ENCODE peak calls at places on chromosome 6, in eight cellular contexts. One of them, this sample, is unnamed.

GRCh38 chr6:135270676-135271536 is 89.8 kb downstream of the MYB start:
- DNase-seq in left ventricle myocardium inferior: no peak
- DNase-seq in neural progenitor cell: no peak
- DNase-seq in sigmoid colon: no peak
- DNase-seq in fibroblast of lung: no peak
- DNase-seq in CD8-positive, alpha-beta memory T cell: no peak
- DNase-seq in right cardiac atrium: no peak
- DNase-seq in RWPE1: peak
- DNase-seq in this sample: no peak

GRCh38 chr6:42817910-42818309 is 36.1 kb downstream of the BICRAL start:
- DNase-seq in neural progenitor cell: no peak
- DNase-seq in sigmoid colon: no peak
- DNase-seq in left ventricle myocardium inferior: no peak
- DNase-seq in right cardiac atrium: no peak
- DNase-seq in RWPE1: no peak
- DNase-seq in fibroblast of lung: no peak
- DNase-seq in CD8-positive, alpha-beta memory T cell: no peak
- DNase-seq in this sample: no peak

GRCh38 chr6:137155830-137156229 is 17.6 kb downstream of the IL22RA2 start:
- DNase-seq in right cardiac atrium: no peak
- DNase-seq in left ventricle myocardium inferior: no peak
- DNase-seq in sigmoid colon: no peak
- DNase-seq in CD8-positive, alpha-beta memory T cell: peak
- DNase-seq in RWPE1: peak
- DNase-seq in fibroblast of lung: peak
- DNase-seq in neural progenitor cell: no peak
- DNase-seq in this sample: peak

GRCh38 chr6:136226027-136226673 is 24.0 kb downstream of the MTFR2 start:
- DNase-seq in sigmoid colon: peak
- DNase-seq in left ventricle myocardium inferior: peak
- DNase-seq in right cardiac atrium: peak
- DNase-seq in neural progenitor cell: peak
- DNase-seq in CD8-positive, alpha-beta memory T cell: peak
- DNase-seq in RWPE1: peak
- DNase-seq in fibroblast of lung: peak
- DNase-seq in this sample: peak

GRCh38 chr6:30361661-30362060 is 16.7 kb downstream of the RPP21 start:
- DNase-seq in RWPE1: no peak
- DNase-seq in neural progenitor cell: no peak
- DNase-seq in sigmoid colon: no peak
- DNase-seq in right cardiac atrium: no peak
- DNase-seq in left ventricle myocardium inferior: no peak
- DNase-seq in fibroblast of lung: no peak
- DNase-seq in CD8-positive, alpha-beta memory T cell: no peak
- DNase-seq in this sample: no peak

GRCh38 chr6:72952808-72953630 is 272.3 kb downstream of the KHDC1L start:
- DNase-seq in neural progenitor cell: no peak
- DNase-seq in fibroblast of lung: peak
- DNase-seq in sigmoid colon: no peak
- DNase-seq in right cardiac atrium: no peak
- DNase-seq in RWPE1: peak
- DNase-seq in left ventricle myocardium inferior: no peak
- DNase-seq in CD8-positive, alpha-beta memory T cell: no peak
- DNase-seq in this sample: no peak

GRCh38 chr6:135922746-135923145 is 71.2 kb downstream of the PDE7B start:
- DNase-seq in right cardiac atrium: peak
- DNase-seq in RWPE1: no peak
- DNase-seq in sigmoid colon: peak
- DNase-seq in left ventricle myocardium inferior: peak
- DNase-seq in CD8-positive, alpha-beta memory T cell: no peak
- DNase-seq in neural progenitor cell: no peak
- DNase-seq in fibroblast of lung: peak
- DNase-seq in this sample: no peak

GRCh38 chr6:95091823-95092436 is 485.4 kb upstream of the MANEA start:
- DNase-seq in fibroblast of lung: peak
- DNase-seq in neural progenitor cell: peak
- DNase-seq in right cardiac atrium: no peak
- DNase-seq in RWPE1: peak
- DNase-seq in CD8-positive, alpha-beta memory T cell: no peak
- DNase-seq in left ventricle myocardium inferior: no peak
- DNase-seq in sigmoid colon: no peak
- DNase-seq in this sample: no peak

GRCh38 chr6:62262283-62262682 is 23.7 kb downstream of the KHDRBS2 start:
- DNase-seq in neural progenitor cell: no peak
- DNase-seq in fibroblast of lung: no peak
- DNase-seq in right cardiac atrium: no peak
- DNase-seq in CD8-positive, alpha-beta memory T cell: no peak
- DNase-seq in RWPE1: no peak
- DNase-seq in sigmoid colon: no peak
- DNase-seq in left ventricle myocardium inferior: no peak
- DNase-seq in this sample: no peak

GRCh38 chr6:30914854-30915590 is 984 bp downstream of the VARS2 start:
- DNase-seq in neural progenitor cell: no peak
- DNase-seq in left ventricle myocardium inferior: no peak
- DNase-seq in RWPE1: no peak
- DNase-seq in right cardiac atrium: no peak
- DNase-seq in sigmoid colon: no peak
- DNase-seq in CD8-positive, alpha-beta memory T cell: peak
- DNase-seq in fibroblast of lung: no peak
- DNase-seq in this sample: no peak

GRCh38 chr6:30007132-30007764 is 53.8 kb upstream of the POLR1H start:
- DNase-seq in sigmoid colon: peak
- DNase-seq in CD8-positive, alpha-beta memory T cell: peak
- DNase-seq in fibroblast of lung: no peak
- DNase-seq in right cardiac atrium: peak
- DNase-seq in neural progenitor cell: peak
- DNase-seq in left ventricle myocardium inferior: peak
- DNase-seq in RWPE1: no peak
- DNase-seq in this sample: peak

GRCh38 chr6:77326029-77326428 is 137.3 kb downstream of the HTR1B start:
- DNase-seq in neural progenitor cell: no peak
- DNase-seq in sigmoid colon: no peak
- DNase-seq in RWPE1: no peak
- DNase-seq in right cardiac atrium: no peak
- DNase-seq in fibroblast of lung: peak
- DNase-seq in CD8-positive, alpha-beta memory T cell: no peak
- DNase-seq in left ventricle myocardium inferior: no peak
- DNase-seq in this sample: no peak

GRCh38 chr6:113122060-113122459 is 735.1 kb upstream of the MARCKS start:
- DNase-seq in right cardiac atrium: peak
- DNase-seq in RWPE1: peak
- DNase-seq in CD8-positive, alpha-beta memory T cell: no peak
- DNase-seq in neural progenitor cell: peak
- DNase-seq in left ventricle myocardium inferior: no peak
- DNase-seq in sigmoid colon: no peak
- DNase-seq in fibroblast of lung: peak
- DNase-seq in this sample: no peak

GRCh38 chr6:52534966-52535390 is 41.9 kb downstream of the TRAM2 start:
- DNase-seq in right cardiac atrium: no peak
- DNase-seq in left ventricle myocardium inferior: no peak
- DNase-seq in sigmoid colon: no peak
- DNase-seq in neural progenitor cell: no peak
- DNase-seq in CD8-positive, alpha-beta memory T cell: peak
- DNase-seq in fibroblast of lung: no peak
- DNase-seq in RWPE1: no peak
- DNase-seq in this sample: no peak

GRCh38 chr6:26739811-26740210 is 80.3 kb upstream of the ZNF322 start:
- DNase-seq in CD8-positive, alpha-beta memory T cell: no peak
- DNase-seq in RWPE1: no peak
- DNase-seq in left ventricle myocardium inferior: no peak
- DNase-seq in sigmoid colon: no peak
- DNase-seq in fibroblast of lung: no peak
- DNase-seq in right cardiac atrium: no peak
- DNase-seq in neural progenitor cell: no peak
- DNase-seq in this sample: no peak

GRCh38 chr6:66605011-66605410 is 898.0 kb upstream of the EYS start:
- DNase-seq in neural progenitor cell: no peak
- DNase-seq in left ventricle myocardium inferior: no peak
- DNase-seq in fibroblast of lung: peak
- DNase-seq in sigmoid colon: no peak
- DNase-seq in right cardiac atrium: no peak
- DNase-seq in RWPE1: no peak
- DNase-seq in CD8-positive, alpha-beta memory T cell: no peak
- DNase-seq in this sample: no peak

GRCh38 chr6:130602151-130602770 is 224.9 kb upstream of the SMLR1 start:
- DNase-seq in left ventricle myocardium inferior: no peak
- DNase-seq in neural progenitor cell: no peak
- DNase-seq in sigmoid colon: no peak
- DNase-seq in right cardiac atrium: no peak
- DNase-seq in CD8-positive, alpha-beta memory T cell: no peak
- DNase-seq in fibroblast of lung: peak
- DNase-seq in RWPE1: peak
- DNase-seq in this sample: no peak

GRCh38 chr6:10951675-10952282 is 64.9 kb downstream of the SYCP2L start:
- DNase-seq in left ventricle myocardium inferior: no peak
- DNase-seq in CD8-positive, alpha-beta memory T cell: no peak
- DNase-seq in neural progenitor cell: peak
- DNase-seq in fibroblast of lung: peak
- DNase-seq in RWPE1: peak
- DNase-seq in sigmoid colon: no peak
- DNase-seq in right cardiac atrium: no peak
- DNase-seq in this sample: no peak

GRCh38 chr6:3456794-3457709 is at the start of gene SLC22A23:
- DNase-seq in neural progenitor cell: peak
- DNase-seq in sigmoid colon: peak
- DNase-seq in RWPE1: peak
- DNase-seq in fibroblast of lung: peak
- DNase-seq in right cardiac atrium: peak
- DNase-seq in CD8-positive, alpha-beta memory T cell: peak
- DNase-seq in left ventricle myocardium inferior: peak
- DNase-seq in this sample: peak
- H3K27ac ChIP-seq in neural progenitor cell: no peak
- H3K27ac ChIP-seq in sigmoid colon: peak
- H3K27ac ChIP-seq in RWPE1: peak
- H3K27ac ChIP-seq in fibroblast of lung: no peak
- H3K27ac ChIP-seq in right cardiac atrium: no peak
- H3K27ac ChIP-seq in CD8-positive, alpha-beta memory T cell: no peak
- H3K27ac ChIP-seq in left ventricle myocardium inferior: peak
- H3K27ac ChIP-seq in this sample: peak

GRCh38 chr6:33732385-33732784 is 14.3 kb downstream of the IP6K3 start:
- DNase-seq in RWPE1: no peak
- DNase-seq in neural progenitor cell: no peak
- DNase-seq in right cardiac atrium: no peak
- DNase-seq in left ventricle myocardium inferior: no peak
- DNase-seq in sigmoid colon: no peak
- DNase-seq in CD8-positive, alpha-beta memory T cell: no peak
- DNase-seq in fibroblast of lung: no peak
- DNase-seq in this sample: no peak
- H3K27ac ChIP-seq in RWPE1: no peak
- H3K27ac ChIP-seq in neural progenitor cell: no peak
- H3K27ac ChIP-seq in right cardiac atrium: peak
- H3K27ac ChIP-seq in left ventricle myocardium inferior: peak
- H3K27ac ChIP-seq in sigmoid colon: no peak
- H3K27ac ChIP-seq in CD8-positive, alpha-beta memory T cell: no peak
- H3K27ac ChIP-seq in fibroblast of lung: no peak
- H3K27ac ChIP-seq in this sample: no peak

GRCh38 chr6:7219310-7219709 is 93.7 kb downstream of the SSR1 start:
- DNase-seq in left ventricle myocardium inferior: no peak
- DNase-seq in sigmoid colon: no peak
- DNase-seq in RWPE1: no peak
- DNase-seq in right cardiac atrium: peak
- DNase-seq in fibroblast of lung: peak
- DNase-seq in CD8-positive, alpha-beta memory T cell: no peak
- DNase-seq in neural progenitor cell: no peak
- DNase-seq in this sample: no peak
- H3K27ac ChIP-seq in left ventricle myocardium inferior: peak
- H3K27ac ChIP-seq in sigmoid colon: no peak
- H3K27ac ChIP-seq in RWPE1: peak
- H3K27ac ChIP-seq in right cardiac atrium: peak
- H3K27ac ChIP-seq in fibroblast of lung: no peak
- H3K27ac ChIP-seq in CD8-positive, alpha-beta memory T cell: no peak
- H3K27ac ChIP-seq in neural progenitor cell: no peak
- H3K27ac ChIP-seq in this sample: no peak

GRCh38 chr6:151130329-151130728 is 109.4 kb upstream of the AKAP12 start:
- DNase-seq in right cardiac atrium: no peak
- DNase-seq in left ventricle myocardium inferior: no peak
- DNase-seq in fibroblast of lung: no peak
- DNase-seq in RWPE1: no peak
- DNase-seq in sigmoid colon: no peak
- DNase-seq in neural progenitor cell: no peak
- DNase-seq in CD8-positive, alpha-beta memory T cell: no peak
- DNase-seq in this sample: no peak
- H3K27ac ChIP-seq in right cardiac atrium: no peak
- H3K27ac ChIP-seq in left ventricle myocardium inferior: no peak
- H3K27ac ChIP-seq in fibroblast of lung: no peak
- H3K27ac ChIP-seq in RWPE1: no peak
- H3K27ac ChIP-seq in sigmoid colon: no peak
- H3K27ac ChIP-seq in neural progenitor cell: no peak
- H3K27ac ChIP-seq in CD8-positive, alpha-beta memory T cell: no peak
- H3K27ac ChIP-seq in this sample: no peak

GRCh38 chr6:89997456-89998445 is 103.5 kb downstream of the GJA10 start:
- DNase-seq in RWPE1: no peak
- DNase-seq in sigmoid colon: no peak
- DNase-seq in CD8-positive, alpha-beta memory T cell: no peak
- DNase-seq in neural progenitor cell: no peak
- DNase-seq in left ventricle myocardium inferior: no peak
- DNase-seq in fibroblast of lung: peak
- DNase-seq in right cardiac atrium: peak
- DNase-seq in this sample: no peak

GRCh38 chr6:89993411-89993810 is 99.1 kb downstream of the GJA10 start:
- DNase-seq in sigmoid colon: no peak
- DNase-seq in right cardiac atrium: no peak
- DNase-seq in fibroblast of lung: no peak
- DNase-seq in CD8-positive, alpha-beta memory T cell: no peak
- DNase-seq in left ventricle myocardium inferior: no peak
- DNase-seq in RWPE1: no peak
- DNase-seq in neural progenitor cell: no peak
- DNase-seq in this sample: no peak

GRCh38 chr6:89995296-89995695 is 101.0 kb downstream of the GJA10 start:
- DNase-seq in right cardiac atrium: no peak
- DNase-seq in sigmoid colon: no peak
- DNase-seq in neural progenitor cell: no peak
- DNase-seq in left ventricle myocardium inferior: no peak
- DNase-seq in RWPE1: no peak
- DNase-seq in fibroblast of lung: no peak
- DNase-seq in CD8-positive, alpha-beta memory T cell: no peak
- DNase-seq in this sample: no peak

GRCh38 chr6:89989742-89990141 is 95.5 kb downstream of the GJA10 start:
- DNase-seq in right cardiac atrium: no peak
- DNase-seq in RWPE1: no peak
- DNase-seq in fibroblast of lung: peak
- DNase-seq in CD8-positive, alpha-beta memory T cell: no peak
- DNase-seq in sigmoid colon: no peak
- DNase-seq in left ventricle myocardium inferior: no peak
- DNase-seq in neural progenitor cell: no peak
- DNase-seq in this sample: no peak

DNA sequence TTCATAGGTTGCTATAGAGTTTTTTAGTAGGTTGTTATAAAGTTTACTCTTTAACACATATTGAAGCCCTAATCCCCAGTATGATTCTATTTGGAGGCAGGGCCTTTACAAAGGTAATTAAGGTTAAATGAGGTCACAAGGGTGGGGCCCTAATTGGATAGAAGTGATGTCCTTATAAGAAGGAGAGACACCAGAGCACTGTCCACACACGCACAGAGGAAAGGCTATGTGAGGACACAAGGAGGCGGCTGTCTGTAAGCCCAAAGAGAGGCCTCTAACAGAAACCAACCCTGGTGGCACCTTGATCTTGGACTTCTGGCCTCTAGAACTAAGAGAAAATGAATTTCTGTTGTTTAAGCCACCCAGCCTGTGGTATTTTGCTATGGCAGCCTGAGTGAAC is 98.5 kb downstream of the GJA10 start:
- DNase-seq in CD8-positive, alpha-beta memory T cell: no peak
- DNase-seq in sigmoid colon: no peak
- DNase-seq in left ventricle myocardium inferior: no peak
- DNase-seq in neural progenitor cell: no peak
- DNase-seq in RWPE1: no peak
- DNase-seq in right cardiac atrium: no peak
- DNase-seq in fibroblast of lung: no peak
- DNase-seq in this sample: no peak
- H3K27ac ChIP-seq in CD8-positive, alpha-beta memory T cell: no peak
- H3K27ac ChIP-seq in sigmoid colon: no peak
- H3K27ac ChIP-seq in left ventricle myocardium inferior: no peak
- H3K27ac ChIP-seq in neural progenitor cell: no peak
- H3K27ac ChIP-seq in RWPE1: no peak
- H3K27ac ChIP-seq in right cardiac atrium: no peak
- H3K27ac ChIP-seq in fibroblast of lung: no peak
- H3K27ac ChIP-seq in this sample: no peak

This sample was measured in CD4-positive, alpha-beta memory T cell.